ENCODE peak calls at places on chromosome 14, in four cellular contexts. G, L, C and T are unnamed samples.

GRCh38 chr14:103126873-103127304 is 3.6 kb downstream of the TNFAIP2 start:
- DNase-seq in C (no peak), G (peak; percentile 83), L (peak; percentile 63), T (no peak)

GRCh38 chr14:67515386-67516079 is 17.6 kb upstream of the PLEKHH1 start:
- DNase-seq in C (no peak), L (no peak), G (peak; percentile 63), T (peak; percentile 37)

GRCh38 chr14:72692678-72693077 is 201.2 kb downstream of the DPF3 start:
- DNase-seq in C (no peak), L (no peak), G (no peak), T (no peak)

GRCh38 chr14:84785997-84786396 is 743.9 kb upstream of the FLRT2 start:
- DNase-seq in L (no peak), C (no peak), G (no peak), T (no peak)

GRCh38 chr14:101031186-101031585 is 127.7 kb upstream of the RTL1 start:
- DNase-seq in L (no peak), C (no peak), G (no peak), T (no peak)

GRCh38 chr14:100425454-100425814 is 102.3 kb downstream of the SLC25A47 start:
- DNase-seq in G (no peak), L (no peak), C (no peak), T (no peak)

GRCh38 chr14:45199246-45199645 is 53.8 kb downstream of the MIS18BP1 start:
- DNase-seq in L (no peak), G (no peak), C (no peak), T (no peak)

GRCh38 chr14:20428010-20428365 is 8.0 kb downstream of the KLHL33 start:
- DNase-seq in L (no peak), G (no peak), C (no peak), T (no peak)

GRCh38 chr14:66511849-66512248 is 3.9 kb downstream of the GPHN start:
- DNase-seq in G (no peak), C (no peak), L (no peak), T (no peak)

GRCh38 chr14:78314484-78314883 is 144.3 kb downstream of the NRXN3 start:
- DNase-seq in G (no peak), L (no peak), C (peak; percentile 21), T (no peak)

GRCh38 chr14:68728342-68729106 is 64.3 kb downstream of the ZFP36L1 start:
- DNase-seq in G (no peak), C (no peak), L (peak; percentile 92), T (no peak)

GRCh38 chr14:68510201-68510600 is 282.7 kb downstream of the ZFP36L1 start:
- DNase-seq in G (no peak), C (no peak), L (no peak), T (no peak)

GRCh38 chr14:56136571-56137498 is 18.6 kb downstream of the PELI2 start:
- DNase-seq in L (no peak), G (no peak), C (no peak), T (no peak)

GRCh38 chr14:100290607-100291304 is 15.5 kb downstream of the SLC25A29 start:
- DNase-seq in G (no peak), C (no peak), L (peak; percentile 86), T (no peak)

GRCh38 chr14:69619007-69619406 is 7.6 kb downstream of the SUSD6 start:
- DNase-seq in L (no peak), G (no peak), C (no peak), T (no peak)

DNA sequence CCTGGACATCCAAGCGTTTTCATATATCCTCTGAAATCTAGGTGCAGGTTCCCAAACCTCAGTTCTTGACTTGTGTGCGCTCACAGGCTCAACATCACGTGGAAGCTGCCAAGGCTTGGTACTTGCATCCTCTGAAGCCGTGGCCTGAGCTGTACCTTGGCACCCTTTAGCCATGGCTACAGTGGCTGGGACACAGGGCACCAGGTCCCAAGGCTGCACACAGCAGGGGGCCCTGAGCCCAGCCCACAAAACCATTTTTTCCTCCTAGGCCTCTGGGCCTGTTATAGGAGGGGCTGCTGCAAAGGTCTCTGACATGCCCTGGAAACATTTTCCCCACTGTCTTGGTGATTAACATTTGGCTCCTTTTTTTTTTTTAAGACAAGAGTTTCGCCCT is 11.6 kb upstream of the FAM177A1 start:
- DNase-seq in L (no peak), G (no peak), C (no peak), T (no peak)
- TF ChIP-seq PHF8 in L (no peak), G (no peak), C (no peak), T (no peak)

GRCh38 chr14:105439179-105439578 is 19.6 kb downstream of the MTA1 start:
- DNase-seq in L (no peak), G (no peak), C (no peak), T (no peak)

GRCh38 chr14:105440554-105440900 is 20.9 kb downstream of the MTA1 start:
- DNase-seq in L (no peak), C (no peak), G (no peak), T (no peak)

GRCh38 chr14:105437723-105438500 is 18.3 kb downstream of the MTA1 start:
- DNase-seq in G (no peak), C (no peak), L (no peak), T (no peak)

GRCh38 chr14:105440992-105441391 is 21.4 kb downstream of the MTA1 start:
- DNase-seq in C (no peak), L (no peak), G (no peak), T (no peak)

GRCh38 chr14:105439710-105440553 is 20.3 kb downstream of the MTA1 start:
- DNase-seq in G (no peak), L (no peak), C (no peak), T (peak; percentile 45)
- TF ChIP-seq CTCF in G (peak; percentile 18), L (peak; percentile 6), C (no peak), T (peak; percentile 46)

GRCh38 chr14:90412058-90412457 is 15.2 kb downstream of the CALM1 start:
- DNase-seq in L (no peak), G (no peak), C (no peak), T (no peak)
- TF ChIP-seq HDAC2 in L (no peak), G (no peak), C (no peak), T (no peak)

DNA sequence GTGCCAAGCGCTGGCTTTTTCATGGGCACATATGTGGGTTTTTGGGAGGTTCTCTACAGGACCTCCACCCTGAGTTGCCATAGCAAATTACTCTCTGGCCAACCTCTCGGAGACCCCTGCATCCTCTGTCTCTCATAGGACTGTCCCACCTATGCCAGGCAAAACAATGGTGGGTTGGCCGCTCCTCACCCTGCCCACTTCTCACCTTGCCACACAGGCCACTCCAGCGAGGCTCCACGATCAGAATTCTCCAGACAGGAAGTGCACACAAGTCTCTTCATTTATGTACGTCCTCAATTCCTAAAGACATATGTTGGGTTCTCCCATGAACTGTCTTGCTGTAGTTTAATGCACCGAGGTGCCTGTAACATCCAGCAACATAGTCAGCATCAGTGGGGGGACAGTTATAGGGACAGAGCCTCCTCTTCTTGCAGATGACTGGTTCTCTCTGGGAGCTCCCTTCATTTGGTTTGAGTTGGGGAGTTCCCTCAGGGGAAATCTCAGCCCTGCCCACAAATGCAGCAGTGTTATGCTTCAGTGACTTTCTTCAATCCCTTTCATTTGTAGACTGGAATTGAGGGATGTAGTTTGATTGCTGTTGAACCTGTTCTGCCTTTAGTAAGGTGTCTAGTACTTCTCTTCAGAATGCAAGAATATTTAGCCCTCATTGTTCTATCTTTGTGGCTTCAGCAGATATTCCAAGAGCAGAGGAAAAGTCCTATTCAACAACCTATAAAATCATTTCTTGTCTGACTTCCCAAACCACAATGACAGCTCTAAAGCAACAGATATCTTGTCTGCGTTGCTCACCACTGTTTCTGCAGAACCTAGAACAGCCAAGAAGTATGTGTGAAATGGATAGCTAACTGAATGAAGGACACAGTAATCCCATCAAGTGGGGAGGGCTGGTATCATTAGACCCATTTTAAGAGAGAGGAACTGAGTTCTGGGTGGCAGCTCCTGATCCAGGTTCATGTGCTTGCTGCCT is 2.8 kb upstream of the LTBP2 start:
- DNase-seq in L (no peak), C (no peak), G (no peak), T (no peak)
- TF ChIP-seq PHF8 in L (no peak), C (no peak), G (no peak), T (no peak)

GRCh38 chr14:36655963-36656768 is 5.5 kb upstream of the PAX9 start:
- DNase-seq in L (peak; percentile 52), C (no peak), G (peak; percentile 91), T (peak; percentile 66)
- TF ChIP-seq CTCF in L (peak; percentile 66), C (no peak), G (no peak), T (peak; percentile 82)

DNA sequence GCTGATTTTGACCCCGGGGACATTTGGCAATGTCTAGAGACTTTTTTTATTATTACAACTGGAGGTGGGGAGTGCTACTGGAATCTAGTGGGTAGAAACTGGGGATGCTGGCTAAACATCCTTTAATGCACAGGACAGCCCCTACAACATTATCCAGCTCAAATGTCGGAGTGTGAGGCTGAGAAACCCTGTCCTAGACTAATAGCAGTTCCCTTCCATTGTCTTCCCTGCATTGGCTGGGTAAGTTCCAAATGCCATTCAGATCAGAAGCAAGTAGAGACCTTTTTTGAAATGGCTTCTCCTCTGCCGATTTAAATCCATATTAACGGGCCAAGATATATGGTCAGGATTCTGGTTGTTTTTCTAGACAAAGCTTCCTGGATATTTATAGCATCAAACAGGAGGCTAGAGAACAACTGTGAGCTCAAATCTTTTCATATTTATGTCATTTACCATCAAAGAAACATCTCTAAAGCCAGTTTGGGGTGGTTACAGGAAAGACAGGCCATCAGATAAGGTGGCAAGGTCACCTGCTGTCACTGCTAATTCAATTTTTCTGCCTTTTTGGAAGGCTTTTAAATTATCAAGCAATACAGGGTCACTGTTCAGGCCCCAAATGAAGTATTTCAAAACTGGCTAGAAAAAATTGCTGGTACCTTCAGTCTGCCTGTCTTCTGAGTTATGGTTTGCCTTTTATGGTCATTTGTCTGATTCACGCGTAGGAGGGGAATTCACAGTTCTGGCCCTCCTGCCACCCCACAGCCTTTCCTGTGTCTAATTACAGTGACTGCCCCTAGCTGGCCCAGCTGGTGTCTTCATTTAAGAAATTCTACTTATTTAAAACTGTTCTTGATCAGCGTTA is 20.1 kb upstream of the AKAP5 start:
- DNase-seq in C (no peak), L (no peak), G (no peak), T (no peak)
- TF ChIP-seq HDAC2 in C (no peak), L (no peak), G (no peak), T (no peak)

DNA sequence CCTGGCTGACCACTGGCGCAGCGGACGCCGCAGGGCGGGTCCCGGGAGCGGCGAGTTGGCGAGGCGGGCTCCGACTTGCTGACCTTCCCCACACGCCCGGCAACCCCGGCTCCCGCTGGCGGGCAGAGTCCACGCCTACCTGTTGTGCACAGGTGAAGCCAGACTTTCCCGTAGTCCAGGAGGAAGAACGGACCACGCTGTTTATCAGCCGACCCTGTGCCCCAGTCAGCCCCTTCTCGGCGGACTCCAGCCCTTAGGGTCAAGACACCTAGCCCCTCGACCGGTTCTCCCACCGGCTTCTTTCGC is 384 bp downstream of the HEATR5A start:
- DNase-seq in C (peak; percentile 61), L (peak; percentile 90), G (peak; percentile 81), T (peak; percentile 53)
- TF ChIP-seq PHF8 in C (no peak), L (no peak), G (no peak), T (no peak)

GRCh38 chr14:22147716-22148115 is 441.3 kb downstream of the DAD1 start:
- DNase-seq in G (no peak), L (no peak), C (no peak), T (no peak)
- TF ChIP-seq CTCF in G (no peak), L (no peak), C (no peak), T (no peak)